ENCODE peak calls at places on chromosomes 1 and 21, in nine cellular contexts. One of them, this sample, is unnamed.

GRCh38 chr21:42176864-42177263 is 42.1 kb upstream of the ABCG1 start:
- DNase-seq in SK-N-SH: no peak
- DNase-seq in Panc1: no peak
- DNase-seq in GM12892: no peak
- DNase-seq in K562: no peak
- DNase-seq in HL-60: no peak
- DNase-seq in GM12891: no peak
- DNase-seq in transverse colon: no peak
- DNase-seq in breast epithelium: no peak
- DNase-seq in this sample: no peak

GRCh38 chr1:239739919-239740318 is 351.8 kb upstream of the FMN2 start:
- DNase-seq in K562: no peak
- DNase-seq in SK-N-SH: no peak
- DNase-seq in GM12892: no peak
- DNase-seq in transverse colon: no peak
- DNase-seq in Panc1: no peak
- DNase-seq in GM12891: no peak
- DNase-seq in breast epithelium: no peak
- DNase-seq in HL-60: no peak
- DNase-seq in this sample: no peak

GRCh38 chr1:156692958-156693857 is 12.2 kb downstream of the CRABP2 start:
- DNase-seq in Panc1: no peak
- DNase-seq in GM12892: no peak
- DNase-seq in K562: peak; percentile 81
- DNase-seq in breast epithelium: peak; percentile 77
- DNase-seq in transverse colon: peak; percentile 22
- DNase-seq in HL-60: no peak
- DNase-seq in SK-N-SH: no peak
- DNase-seq in GM12891: no peak
- DNase-seq in this sample: peak; percentile 65

GRCh38 chr1:226638001-226638601 is 89.5 kb downstream of the STUM start:
- DNase-seq in SK-N-SH: no peak
- DNase-seq in Panc1: no peak
- DNase-seq in K562: no peak
- DNase-seq in transverse colon: peak; percentile 10
- DNase-seq in HL-60: no peak
- DNase-seq in breast epithelium: no peak
- DNase-seq in GM12892: no peak
- DNase-seq in GM12891: no peak
- DNase-seq in this sample: peak; percentile 18

GRCh38 chr1:153612111-153612754 is 704 bp downstream of the S100A16 start:
- DNase-seq in Panc1: no peak
- DNase-seq in K562: no peak
- DNase-seq in transverse colon: no peak
- DNase-seq in HL-60: no peak
- DNase-seq in GM12892: no peak
- DNase-seq in SK-N-SH: no peak
- DNase-seq in GM12891: no peak
- DNase-seq in breast epithelium: peak; percentile 62
- DNase-seq in this sample: no peak

GRCh38 chr1:156663178-156663577 is 14.0 kb downstream of the NES start:
- DNase-seq in GM12891: no peak
- DNase-seq in transverse colon: no peak
- DNase-seq in K562: peak; percentile 70
- DNase-seq in GM12892: no peak
- DNase-seq in breast epithelium: no peak
- DNase-seq in SK-N-SH: no peak
- DNase-seq in Panc1: no peak
- DNase-seq in HL-60: no peak
- DNase-seq in this sample: no peak

GRCh38 chr1:91830242-91831131 is 55.5 kb downstream of the TGFBR3 start:
- DNase-seq in breast epithelium: peak; percentile 90
- DNase-seq in Panc1: no peak
- DNase-seq in GM12891: no peak
- DNase-seq in transverse colon: peak; percentile 67
- DNase-seq in SK-N-SH: no peak
- DNase-seq in HL-60: no peak
- DNase-seq in K562: no peak
- DNase-seq in GM12892: no peak
- DNase-seq in this sample: peak; percentile 27

GRCh38 chr1:164780863-164781262 is 221.9 kb downstream of the PBX1 start:
- DNase-seq in SK-N-SH: no peak
- DNase-seq in GM12891: no peak
- DNase-seq in K562: no peak
- DNase-seq in transverse colon: no peak
- DNase-seq in GM12892: no peak
- DNase-seq in Panc1: no peak
- DNase-seq in breast epithelium: no peak
- DNase-seq in HL-60: no peak
- DNase-seq in this sample: no peak

GRCh38 chr1:97563926-97564325 is 356.9 kb downstream of the DPYD start:
- DNase-seq in K562: no peak
- DNase-seq in SK-N-SH: no peak
- DNase-seq in GM12891: no peak
- DNase-seq in breast epithelium: no peak
- DNase-seq in Panc1: no peak
- DNase-seq in HL-60: no peak
- DNase-seq in GM12892: no peak
- DNase-seq in transverse colon: no peak
- DNase-seq in this sample: no peak

GRCh38 chr1:201436461-201436860 is 14.9 kb upstream of the TNNI1 start:
- DNase-seq in breast epithelium: no peak
- DNase-seq in K562: peak; percentile 56
- DNase-seq in GM12892: no peak
- DNase-seq in GM12891: no peak
- DNase-seq in Panc1: no peak
- DNase-seq in SK-N-SH: no peak
- DNase-seq in transverse colon: no peak
- DNase-seq in HL-60: no peak
- DNase-seq in this sample: no peak

GRCh38 chr1:119954476-119955422 is 58.4 kb upstream of the ADAM30 start:
- DNase-seq in Panc1: no peak
- DNase-seq in GM12891: no peak
- DNase-seq in HL-60: no peak
- DNase-seq in GM12892: no peak
- DNase-seq in K562: no peak
- DNase-seq in SK-N-SH: no peak
- DNase-seq in transverse colon: no peak
- DNase-seq in breast epithelium: no peak
- DNase-seq in this sample: no peak

GRCh38 chr1:61692155-61692783 is 32.7 kb downstream of the TM2D1 start:
- DNase-seq in Panc1: peak; percentile 12
- DNase-seq in K562: no peak
- DNase-seq in breast epithelium: no peak
- DNase-seq in HL-60: no peak
- DNase-seq in GM12891: no peak
- DNase-seq in GM12892: no peak
- DNase-seq in SK-N-SH: no peak
- DNase-seq in transverse colon: peak; percentile 16
- DNase-seq in this sample: no peak

GRCh38 chr21:30839304-30839703 is 9.7 kb upstream of the KRTAP7-1 start:
- DNase-seq in K562: peak; percentile 15
- DNase-seq in transverse colon: peak; percentile 7
- DNase-seq in GM12891: no peak
- DNase-seq in breast epithelium: no peak
- DNase-seq in Panc1: no peak
- DNase-seq in SK-N-SH: peak; percentile 25
- DNase-seq in GM12892: no peak
- DNase-seq in HL-60: no peak
- DNase-seq in this sample: no peak

GRCh38 chr1:246838118-246838456 is 93.7 kb downstream of the AHCTF1 start:
- DNase-seq in HL-60: no peak
- DNase-seq in Panc1: no peak
- DNase-seq in GM12891: no peak
- DNase-seq in K562: no peak
- DNase-seq in breast epithelium: no peak
- DNase-seq in GM12892: no peak
- DNase-seq in transverse colon: no peak
- DNase-seq in SK-N-SH: no peak
- DNase-seq in this sample: no peak

GRCh38 chr1:178650950-178651461 is 74.0 kb upstream of the RALGPS2 start:
- DNase-seq in GM12891: no peak
- DNase-seq in breast epithelium: no peak
- DNase-seq in K562: no peak
- DNase-seq in SK-N-SH: no peak
- DNase-seq in Panc1: no peak
- DNase-seq in HL-60: no peak
- DNase-seq in GM12892: no peak
- DNase-seq in transverse colon: peak; percentile 33
- DNase-seq in this sample: no peak

GRCh38 chr1:102833171-102833570 is 275.2 kb downstream of the COL11A1 start:
- DNase-seq in GM12892: no peak
- DNase-seq in K562: no peak
- DNase-seq in Panc1: no peak
- DNase-seq in GM12891: no peak
- DNase-seq in HL-60: no peak
- DNase-seq in breast epithelium: no peak
- DNase-seq in transverse colon: no peak
- DNase-seq in SK-N-SH: no peak
- DNase-seq in this sample: no peak

GRCh38 chr1:169105434-169106094 is 926 bp upstream of the ATP1B1 start:
- DNase-seq in SK-N-SH: peak; percentile 87
- DNase-seq in Panc1: no peak
- DNase-seq in GM12892: peak; percentile 36
- DNase-seq in K562: peak; percentile 59
- DNase-seq in GM12891: no peak
- DNase-seq in HL-60: peak; percentile 22
- DNase-seq in transverse colon: peak; percentile 96
- DNase-seq in breast epithelium: peak; percentile 80
- DNase-seq in this sample: peak; percentile 95

GRCh38 chr1:233561708-233562426 is 52.0 kb upstream of the KCNK1 start:
- DNase-seq in GM12892: no peak
- DNase-seq in transverse colon: no peak
- DNase-seq in GM12891: no peak
- DNase-seq in K562: no peak
- DNase-seq in breast epithelium: no peak
- DNase-seq in SK-N-SH: no peak
- DNase-seq in Panc1: no peak
- DNase-seq in HL-60: no peak
- DNase-seq in this sample: no peak

GRCh38 chr1:206115791-206116190 is 1.4 kb downstream of the AVPR1B start:
- DNase-seq in GM12891: no peak
- DNase-seq in SK-N-SH: no peak
- DNase-seq in K562: no peak
- DNase-seq in transverse colon: no peak
- DNase-seq in Panc1: no peak
- DNase-seq in GM12892: no peak
- DNase-seq in HL-60: no peak
- DNase-seq in breast epithelium: no peak
- DNase-seq in this sample: peak; percentile 10

GRCh38 chr1:64745181-64745985 is 508 bp downstream of the RAVER2 start:
- DNase-seq in breast epithelium: no peak
- DNase-seq in GM12891: peak; percentile 11
- DNase-seq in K562: no peak
- DNase-seq in GM12892: peak; percentile 5
- DNase-seq in transverse colon: peak; percentile 53
- DNase-seq in HL-60: no peak
- DNase-seq in Panc1: no peak
- DNase-seq in SK-N-SH: peak; percentile 47
- DNase-seq in this sample: peak; percentile 41

GRCh38 chr1:156815851-156816536 is 654 bp downstream of the SH2D2A start:
- DNase-seq in SK-N-SH: no peak
- DNase-seq in GM12892: no peak
- DNase-seq in HL-60: no peak
- DNase-seq in Panc1: no peak
- DNase-seq in GM12891: no peak
- DNase-seq in transverse colon: no peak
- DNase-seq in breast epithelium: no peak
- DNase-seq in K562: no peak
- DNase-seq in this sample: no peak

GRCh38 chr1:818611-819291 is 105.0 kb upstream of the SAMD11 start:
- DNase-seq in GM12891: no peak
- DNase-seq in Panc1: no peak
- DNase-seq in HL-60: no peak
- DNase-seq in GM12892: no peak
- DNase-seq in SK-N-SH: no peak
- DNase-seq in K562: no peak
- DNase-seq in breast epithelium: no peak
- DNase-seq in transverse colon: no peak
- DNase-seq in this sample: no peak
- TF ChIP-seq POLR2AphosphoS5 in GM12891: no peak
- TF ChIP-seq POLR2AphosphoS5 in Panc1: no peak
- TF ChIP-seq POLR2AphosphoS5 in HL-60: no peak
- TF ChIP-seq POLR2AphosphoS5 in GM12892: no peak
- TF ChIP-seq POLR2AphosphoS5 in SK-N-SH: no peak
- TF ChIP-seq POLR2AphosphoS5 in K562: no peak
- TF ChIP-seq POLR2AphosphoS5 in breast epithelium: no peak
- TF ChIP-seq POLR2AphosphoS5 in transverse colon: no peak
- TF ChIP-seq POLR2AphosphoS5 in this sample: no peak

DNA sequence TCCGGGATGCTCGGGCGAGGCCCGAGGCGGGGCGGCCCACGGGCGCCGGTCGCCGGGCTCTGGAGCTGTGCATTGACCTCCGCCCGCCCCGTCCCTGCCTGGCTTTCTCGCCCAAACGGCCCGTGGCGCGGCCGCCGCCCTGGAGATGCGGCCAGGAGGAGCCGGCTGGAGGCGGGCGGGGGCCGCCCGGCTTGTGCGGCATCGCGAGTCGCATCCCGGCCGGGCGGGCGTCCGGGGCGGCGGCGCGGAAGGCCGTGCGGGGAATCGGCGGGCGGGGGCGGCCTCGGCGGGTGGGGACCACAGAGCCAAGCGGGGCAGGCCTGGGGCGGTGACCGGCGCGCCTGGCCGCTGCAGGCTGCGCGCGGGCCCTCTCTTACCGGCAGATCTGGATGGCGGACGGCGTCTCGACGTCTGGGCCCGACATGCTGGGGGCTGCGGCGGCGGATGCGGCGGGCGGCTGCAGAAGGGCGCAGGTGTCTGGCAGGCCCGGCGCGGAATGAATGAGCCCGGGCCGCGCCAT is 627 bp downstream of the ACOT7 start:
- DNase-seq in K562: peak; percentile 69
- DNase-seq in GM12892: no peak
- DNase-seq in HL-60: no peak
- DNase-seq in Panc1: no peak
- DNase-seq in transverse colon: no peak
- DNase-seq in GM12891: peak; percentile 41
- DNase-seq in breast epithelium: no peak
- DNase-seq in SK-N-SH: no peak
- DNase-seq in this sample: no peak
- TF ChIP-seq POLR2AphosphoS5 in K562: no peak
- TF ChIP-seq POLR2AphosphoS5 in GM12892: no peak
- TF ChIP-seq POLR2AphosphoS5 in HL-60: no peak
- TF ChIP-seq POLR2AphosphoS5 in Panc1: peak; percentile 28
- TF ChIP-seq POLR2AphosphoS5 in transverse colon: peak; percentile 70
- TF ChIP-seq POLR2AphosphoS5 in GM12891: no peak
- TF ChIP-seq POLR2AphosphoS5 in breast epithelium: no peak
- TF ChIP-seq POLR2AphosphoS5 in SK-N-SH: peak; percentile 44
- TF ChIP-seq POLR2AphosphoS5 in this sample: no peak

GRCh38 chr1:1124786-1125642 is 9.1 kb upstream of the C1orf159 start:
- DNase-seq in SK-N-SH: no peak
- DNase-seq in GM12892: no peak
- DNase-seq in breast epithelium: no peak
- DNase-seq in K562: no peak
- DNase-seq in GM12891: no peak
- DNase-seq in Panc1: no peak
- DNase-seq in transverse colon: peak; percentile 92
- DNase-seq in HL-60: no peak
- DNase-seq in this sample: no peak
- TF ChIP-seq POLR2AphosphoS5 in SK-N-SH: no peak
- TF ChIP-seq POLR2AphosphoS5 in GM12892: no peak
- TF ChIP-seq POLR2AphosphoS5 in breast epithelium: no peak
- TF ChIP-seq POLR2AphosphoS5 in K562: no peak
- TF ChIP-seq POLR2AphosphoS5 in GM12891: no peak
- TF ChIP-seq POLR2AphosphoS5 in Panc1: no peak
- TF ChIP-seq POLR2AphosphoS5 in transverse colon: no peak
- TF ChIP-seq POLR2AphosphoS5 in HL-60: no peak
- TF ChIP-seq POLR2AphosphoS5 in this sample: no peak

GRCh38 chr1:10788592-10789006 is 7.8 kb downstream of the CASZ1 start:
- DNase-seq in breast epithelium: no peak
- DNase-seq in K562: no peak
- DNase-seq in Panc1: no peak
- DNase-seq in GM12891: no peak
- DNase-seq in GM12892: no peak
- DNase-seq in SK-N-SH: peak; percentile 86
- DNase-seq in HL-60: no peak
- DNase-seq in transverse colon: peak; percentile 34
- DNase-seq in this sample: peak; percentile 34
- TF ChIP-seq POLR2AphosphoS5 in breast epithelium: peak; percentile 17
- TF ChIP-seq POLR2AphosphoS5 in K562: no peak
- TF ChIP-seq POLR2AphosphoS5 in Panc1: no peak
- TF ChIP-seq POLR2AphosphoS5 in GM12891: no peak
- TF ChIP-seq POLR2AphosphoS5 in GM12892: no peak
- TF ChIP-seq POLR2AphosphoS5 in SK-N-SH: no peak
- TF ChIP-seq POLR2AphosphoS5 in HL-60: no peak
- TF ChIP-seq POLR2AphosphoS5 in transverse colon: no peak
- TF ChIP-seq POLR2AphosphoS5 in this sample: no peak